ENCODE peak calls at places on chromosomes 16 and 17, in six cellular contexts. R is BJ; P is fibroblast of villous mesenchyme; B is body of pancreas; C is CD8-positive, alpha-beta T cell; D is GM23338. Z is an unnamed sample.

GRCh38 chr17:63774141-63774981 is at the start of gene DDX42:
- DNase-seq in C (peak), B (peak), D (peak), R (no peak), P (peak), Z (peak)

GRCh38 chr17:16937431-16937830 is 34.5 kb downstream of the TNFRSF13B start:
- DNase-seq in P (no peak), B (no peak), R (no peak), D (no peak), C (no peak), Z (no peak)

GRCh38 chr17:38403491-38403890 is 24.8 kb upstream of the ARHGAP23 start:
- DNase-seq in D (peak), R (no peak), B (no peak), P (peak), C (no peak), Z (peak)

GRCh38 chr16:63890072-63890471 is 1231.8 kb downstream of the CDH11 start:
- DNase-seq in C (no peak), R (no peak), D (no peak), P (peak), B (peak), Z (peak)

GRCh38 chr16:76539609-76540008 is 262.4 kb downstream of the CNTNAP4 start:
- DNase-seq in P (no peak), C (no peak), B (no peak), R (no peak), D (no peak), Z (no peak)

GRCh38 chr16:54879681-54880080 is 51.0 kb upstream of the IRX5 start:
- DNase-seq in R (no peak), B (no peak), P (no peak), C (no peak), D (no peak), Z (no peak)

GRCh38 chr16:47143329-47143676 is 442 bp downstream of the NETO2 start:
- DNase-seq in C (peak), R (no peak), B (peak), D (peak), P (peak), Z (peak)

GRCh38 chr17:47278561-47278960 is 24.9 kb downstream of the ITGB3 start:
- DNase-seq in D (no peak), C (no peak), R (no peak), P (no peak), B (no peak), Z (no peak)

GRCh38 chr16:68235105-68235881 is 634 bp downstream of the ESRP2 start:
- DNase-seq in B (peak), R (no peak), C (no peak), D (peak), P (no peak), Z (no peak)

GRCh38 chr17:82349287-82349701 is 9.8 kb upstream of the TEX19 start:
- DNase-seq in B (no peak), P (peak), D (no peak), R (peak), C (no peak), Z (peak)

GRCh38 chr17:17749921-17750320 is 68.7 kb downstream of the RAI1 start:
- DNase-seq in C (no peak), R (no peak), B (peak), D (peak), P (peak), Z (peak)

GRCh38 chr16:81513204-81514040 is 68.8 kb downstream of the CMIP start:
- DNase-seq in B (peak), P (peak), D (peak), C (no peak), R (no peak), Z (peak)

GRCh38 chr17:79671387-79671752 is 59.4 kb upstream of the ENPP7 start:
- DNase-seq in P (no peak), D (no peak), C (no peak), R (no peak), B (no peak), Z (no peak)

GRCh38 chr17:62093188-62094155 is 28.4 kb upstream of the MED13 start:
- DNase-seq in R (peak), P (peak), C (no peak), D (no peak), B (no peak), Z (peak)

GRCh38 chr17:79783891-79784290 is 5.9 kb downstream of the CBX2 start:
- DNase-seq in D (no peak), B (no peak), C (no peak), P (no peak), R (no peak), Z (no peak)

GRCh38 chr17:34709108-34709779 is 129.9 kb downstream of the TMEM132E start:
- DNase-seq in B (no peak), C (no peak), D (no peak), P (no peak), R (no peak), Z (no peak)

GRCh38 chr17:58452738-58453137 is 35.4 kb upstream of the RNF43 start:
- DNase-seq in B (no peak), P (peak), C (no peak), R (no peak), D (no peak), Z (peak)

GRCh38 chr17:66411498-66411897 is 109.1 kb downstream of the PRKCA start:
- DNase-seq in D (no peak), C (no peak), R (no peak), B (no peak), P (no peak), Z (no peak)

GRCh38 chr17:80353718-80354275 is 61.2 kb upstream of the ENDOV start:
- DNase-seq in C (no peak), P (no peak), R (no peak), D (no peak), B (no peak), Z (no peak)

GRCh38 chr16:11234884-11235702 is 20.9 kb downstream of the SOCS1 start:
- DNase-seq in P (peak), B (no peak), D (no peak), C (no peak), R (no peak), Z (peak)

GRCh38 chr17:38724337-38724988 is 5.7 kb upstream of the CISD3 start:
- DNase-seq in R (no peak), P (no peak), C (no peak), D (no peak), B (peak), Z (no peak)

GRCh38 chr16:49453001-49453400 is 79.4 kb downstream of the C16orf78 start:
- DNase-seq in R (no peak), B (peak), C (no peak), D (no peak), P (no peak), Z (no peak)

GRCh38 chr17:61486135-61487120 is 34.2 kb downstream of the TBX4 start:
- DNase-seq in D (peak), P (peak), R (no peak), B (no peak), C (no peak), Z (peak)

GRCh38 chr17:44108440-44109311 is 14.8 kb downstream of the HDAC5 start:
- DNase-seq in B (peak), R (peak), C (no peak), P (peak), D (no peak), Z (peak)

GRCh38 chr17:64741924-64742670 is 80.0 kb upstream of the SMURF2 start:
- DNase-seq in R (peak), C (no peak), P (peak), D (peak), B (peak), Z (peak)

GRCh38 chr16:66479661-66480264 is 52.7 kb downstream of the BEAN1 start:
- DNase-seq in P (no peak), C (no peak), D (no peak), B (no peak), R (no peak), Z (no peak)

GRCh38 chr16:81677375-81677737 is 101.7 kb upstream of the PLCG2 start:
- DNase-seq in D (no peak), P (no peak), B (no peak), C (no peak), R (no peak), Z (no peak)

GRCh38 chr17:28871056-28871579 is 16.3 kb downstream of the ERAL1 start:
- DNase-seq in D (no peak), B (no peak), C (peak), R (no peak), P (peak), Z (no peak)

GRCh38 chr16:10571354-10571753 is 9.0 kb downstream of the EMP2 start:
- DNase-seq in R (no peak), D (no peak), B (no peak), P (no peak), C (no peak), Z (no peak)

DNA sequence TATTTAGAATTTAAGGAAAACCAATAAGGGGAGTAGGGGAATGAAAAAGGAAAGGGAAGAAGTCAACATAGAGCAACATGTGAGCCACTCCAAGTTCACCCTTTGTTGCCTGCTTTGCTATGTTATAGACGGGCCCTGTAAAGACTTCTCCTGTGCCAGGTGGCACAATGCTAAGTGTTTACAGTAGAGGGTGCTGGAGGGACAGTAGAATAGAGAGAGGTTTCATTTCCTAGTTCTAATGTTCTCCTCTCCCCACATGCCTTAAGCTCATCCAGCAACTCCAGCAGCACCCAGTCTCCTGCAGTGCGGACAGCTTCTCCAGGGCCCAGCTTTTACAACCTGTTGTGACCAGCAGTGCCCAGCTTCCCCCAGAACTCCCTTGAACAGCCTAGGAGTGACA is 468.0 kb downstream of the HS3ST3B1 start:
- DNase-seq in D (no peak), P (no peak), B (no peak), C (no peak), R (no peak), Z (no peak)
- TF ChIP-seq CTCF in D (no peak), P (no peak), B (no peak), C (no peak), R (no peak), Z (peak)

DNA sequence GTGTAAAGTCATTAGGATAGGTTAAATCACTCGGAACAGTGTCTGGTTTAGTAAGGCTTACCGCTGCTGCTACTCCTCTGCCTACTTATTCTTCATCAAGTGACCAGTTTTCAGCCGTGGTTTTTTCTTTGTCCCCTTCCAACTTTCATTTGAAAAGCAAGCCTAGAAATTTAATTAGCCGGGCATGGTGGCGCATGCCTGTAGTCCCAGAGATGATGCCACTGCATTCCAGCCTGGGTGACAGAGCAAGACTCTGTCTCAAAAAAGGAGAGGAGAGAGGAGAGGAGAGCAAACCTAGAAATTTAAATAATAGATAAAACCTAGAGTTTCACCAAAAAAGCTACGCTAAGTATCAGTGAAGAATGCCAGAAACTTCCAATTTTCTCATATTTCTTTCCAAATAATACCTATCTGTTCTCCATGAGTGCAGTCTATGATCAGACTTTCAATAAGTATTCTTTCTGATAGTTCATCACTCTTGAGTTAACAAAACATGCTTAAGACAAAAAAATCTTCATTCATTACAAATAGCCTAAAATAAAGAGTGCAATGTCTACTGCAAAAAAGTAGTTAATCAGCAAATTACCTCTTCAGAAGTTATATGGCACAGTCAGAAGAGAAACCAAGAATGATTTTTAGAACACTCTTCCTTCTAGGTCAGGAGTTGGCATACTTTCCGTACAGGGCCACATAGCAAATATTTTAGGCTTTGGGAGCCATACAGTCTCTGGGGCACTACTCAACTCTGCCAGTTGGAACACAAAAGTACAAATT is 15.1 kb downstream of the ANKFY1 start:
- DNase-seq in B (no peak), D (no peak), C (no peak), P (no peak), R (no peak), Z (no peak)
- H3K4me3 ChIP-seq in B (no peak), D (no peak), C (no peak), P (no peak), R (no peak), Z (no peak)

GRCh38 chr16:89711601-89712475 is 8.9 kb downstream of the VPS9D1 start:
- DNase-seq in C (peak), D (peak), B (peak), R (no peak), P (peak), Z (peak)
- TF ChIP-seq CTCF in C (no peak), D (no peak), B (no peak), R (no peak), P (no peak), Z (no peak)

GRCh38 chr16:14632693-14633569 is at the start of gene BFAR:
- DNase-seq in B (peak), R (peak), D (peak), P (peak), C (peak), Z (peak)
- H3K4me3 ChIP-seq in B (peak), R (peak), D (peak), P (peak), C (peak), Z (peak)

DNA sequence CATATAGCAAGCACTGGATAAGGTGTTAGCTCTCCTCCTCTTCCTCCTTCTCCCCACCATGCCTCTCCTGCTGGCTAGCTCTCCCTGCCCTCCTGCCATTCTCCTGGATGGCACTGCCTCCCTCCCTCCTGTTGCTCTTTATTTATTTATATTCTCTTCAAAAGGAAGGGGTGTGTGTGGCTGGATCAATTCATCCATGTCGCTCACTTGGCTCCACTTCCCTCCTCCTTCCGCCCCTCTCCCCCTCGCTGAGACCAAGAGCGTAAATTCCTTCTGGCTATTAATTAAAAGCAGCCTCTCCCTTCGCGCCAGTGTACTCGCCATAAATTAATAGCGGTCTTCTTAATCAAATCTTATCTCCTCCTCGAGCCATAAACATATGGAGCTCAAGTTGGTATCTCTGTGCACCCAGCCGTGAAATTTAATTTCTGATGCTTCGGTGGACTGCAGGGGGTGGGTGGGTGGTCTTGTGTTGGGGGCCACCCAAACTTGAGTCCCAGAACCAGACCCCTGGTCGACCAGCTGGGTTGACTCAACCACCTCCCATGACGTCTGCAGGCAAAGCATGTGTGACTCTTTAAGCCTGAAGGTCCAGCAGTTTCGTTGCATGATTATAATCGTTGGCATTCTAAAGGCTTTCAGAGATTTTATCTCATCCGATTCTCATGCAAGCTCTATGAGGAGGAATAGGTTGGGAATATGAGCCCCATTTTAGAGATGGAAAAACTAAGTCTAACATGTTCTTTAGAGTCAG is 57.9 kb downstream of the SDK2 start:
- DNase-seq in R (no peak), C (no peak), D (no peak), B (no peak), P (no peak), Z (no peak)
- TF ChIP-seq CTCF in R (no peak), C (no peak), D (no peak), B (no peak), P (no peak), Z (no peak)

GRCh38 chr16:53614346-53614745 is 89.3 kb downstream of the RPGRIP1L start:
- DNase-seq in P (no peak), C (no peak), D (no peak), R (no peak), B (no peak), Z (peak)

GRCh38 chr16:53608094-53608493 is 95.6 kb downstream of the RPGRIP1L start:
- DNase-seq in D (no peak), C (no peak), P (no peak), R (no peak), B (no peak), Z (no peak)

GRCh38 chr16:53611151-53611802 is 92.4 kb downstream of the RPGRIP1L start:
- DNase-seq in D (no peak), B (no peak), P (peak), R (no peak), C (no peak), Z (no peak)

GRCh38 chr16:53609536-53609935 is 94.1 kb downstream of the RPGRIP1L start:
- DNase-seq in C (no peak), B (no peak), R (no peak), P (no peak), D (no peak), Z (no peak)

GRCh38 chr16:53612003-53612402 is 91.7 kb downstream of the RPGRIP1L start:
- DNase-seq in C (no peak), B (no peak), P (no peak), R (no peak), D (no peak), Z (no peak)
- H3K4me3 ChIP-seq in C (no peak), B (no peak), P (no peak), R (no peak), D (no peak), Z (no peak)

GRCh38 chr16:16144416-16144815 is 78.9 kb downstream of the ABCC6 start:
- DNase-seq in R (no peak), B (no peak), C (no peak), D (no peak), P (no peak), Z (no peak)

GRCh38 chr16:16141141-16141540 is 82.2 kb downstream of the ABCC6 start:
- DNase-seq in P (no peak), B (no peak), R (no peak), D (no peak), C (no peak), Z (no peak)

GRCh38 chr16:16143941-16144340 is 79.4 kb downstream of the ABCC6 start:
- DNase-seq in B (no peak), D (no peak), P (no peak), R (no peak), C (no peak), Z (no peak)

GRCh38 chr16:16141784-16142396 is 81.4 kb downstream of the ABCC6 start:
- DNase-seq in R (no peak), B (no peak), C (no peak), D (no peak), P (no peak), Z (no peak)

GRCh38 chr16:16143038-16143763 is 80.1 kb downstream of the ABCC6 start:
- DNase-seq in B (no peak), P (no peak), C (no peak), R (no peak), D (peak), Z (peak)
- TF ChIP-seq CTCF in B (no peak), P (peak), C (no peak), R (peak), D (peak), Z (peak)